ENCODE peak calls at places on chromosome 5, in nine cellular contexts. D is sigmoid colon, N is vagina, W is transverse colon, M is GM12891, A is GM12892, J is upper lobe of left lung, E is GM12878, G is spleen. U is an unnamed sample.

GRCh38 chr5:155250601-155251000 is 237.0 kb downstream of the KIF4B start:
- DNase-seq in D (no peak), N (no peak), W (no peak), M (no peak), A (no peak), J (no peak), E (no peak), G (no peak), U (no peak)

GRCh38 chr5:168449166-168449565 is 37.1 kb upstream of the RARS1 start:
- DNase-seq in D (no peak), N (no peak), W (no peak), M (no peak), A (no peak), J (no peak), E (no peak), G (no peak), U (no peak)

GRCh38 chr5:113202904-113203716 is 226.5 kb downstream of the DCP2 start:
- DNase-seq in D (peak; percentile 66), N (no peak), W (no peak), M (no peak), A (no peak), J (peak; percentile 37), E (no peak), G (no peak), U (peak; percentile 80)

GRCh38 chr5:145942202-145942601 is 5.8 kb downstream of the SH3RF2 start:
- DNase-seq in D (no peak), N (peak; percentile 25), W (no peak), M (no peak), A (no peak), J (no peak), E (no peak), G (no peak), U (no peak)

GRCh38 chr5:891117-891836 is 1.3 kb downstream of the BRD9 start:
- DNase-seq in D (peak; percentile 46), N (no peak), W (peak; percentile 31), M (no peak), A (no peak), J (peak; percentile 68), E (no peak), G (peak; percentile 75), U (peak; percentile 73)

GRCh38 chr5:109410389-109411174 is 808 bp upstream of the PJA2 start:
- DNase-seq in D (peak; percentile 89), N (peak; percentile 92), W (peak; percentile 87), M (no peak), A (no peak), J (no peak), E (no peak), G (peak; percentile 93), U (peak; percentile 88)

GRCh38 chr5:32138839-32139493 is 35.2 kb downstream of the GOLPH3 start:
- DNase-seq in D (no peak), N (no peak), W (no peak), M (no peak), A (no peak), J (no peak), E (no peak), G (no peak), U (no peak)

GRCh38 chr5:57066921-57067914 is 106.6 kb upstream of the GPBP1 start:
- DNase-seq in D (no peak), N (no peak), W (no peak), M (no peak), A (no peak), J (no peak), E (no peak), G (no peak), U (no peak)

GRCh38 chr5:97009212-97009898 is 73.5 kb downstream of the LNPEP start:
- DNase-seq in D (no peak), N (no peak), W (no peak), M (no peak), A (peak; percentile 4), J (no peak), E (peak; percentile 19), G (no peak), U (no peak)

GRCh38 chr5:10424124-10424731 is 17.5 kb upstream of the ROPN1L start:
- DNase-seq in D (no peak), N (no peak), W (no peak), M (no peak), A (no peak), J (no peak), E (no peak), G (no peak), U (no peak)

GRCh38 chr5:116621599-116621998 is 47.0 kb upstream of the SEMA6A start:
- DNase-seq in D (no peak), N (no peak), W (no peak), M (no peak), A (no peak), J (no peak), E (no peak), G (no peak), U (no peak)

GRCh38 chr5:147223951-147224791 is 10.7 kb upstream of the STK32A start:
- DNase-seq in D (peak; percentile 66), N (no peak), W (peak; percentile 16), M (no peak), A (no peak), J (no peak), E (no peak), G (no peak), U (no peak)

GRCh38 chr5:17123010-17123409 is 94.4 kb upstream of the BASP1 start:
- DNase-seq in D (no peak), N (no peak), W (no peak), M (no peak), A (no peak), J (no peak), E (no peak), G (no peak), U (no peak)

DNA sequence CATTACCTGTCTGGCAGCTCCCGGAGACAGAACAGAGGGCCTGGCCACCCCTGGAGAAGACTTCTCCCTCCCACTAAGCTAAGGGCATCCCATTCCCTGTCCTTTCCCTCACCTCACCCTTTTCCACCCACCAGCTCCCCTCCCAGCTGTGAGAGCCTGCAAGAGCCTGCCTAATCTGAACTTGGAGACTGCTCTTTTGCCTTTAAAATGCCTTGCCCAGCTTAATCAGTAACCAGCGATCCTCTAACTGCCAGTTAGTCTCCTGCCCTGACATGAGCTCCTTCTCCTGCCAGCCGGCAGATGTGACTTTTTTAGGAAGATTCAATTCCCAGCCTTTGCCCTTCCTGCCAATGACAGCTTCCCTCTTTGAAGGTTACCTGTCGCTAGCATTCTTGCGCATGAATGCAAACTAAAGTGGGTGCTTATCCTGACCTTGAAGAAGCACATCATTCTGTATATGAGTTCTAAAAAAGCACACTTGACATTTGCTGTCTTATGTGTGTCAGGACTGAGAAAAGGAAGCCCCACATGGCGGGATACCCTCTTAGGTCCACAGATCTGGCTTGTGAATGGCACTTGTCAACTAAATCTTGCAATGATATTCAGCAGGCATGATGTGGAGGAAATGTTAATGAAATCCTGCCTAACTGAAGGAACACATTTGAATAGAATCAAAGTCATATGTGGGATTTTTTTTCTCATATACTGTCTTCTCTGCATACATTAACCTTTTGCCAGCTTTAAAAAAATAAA is 411.2 kb upstream of the SLC30A5 start:
- DNase-seq in D (no peak), N (no peak), W (peak; percentile 33), M (no peak), A (no peak), J (no peak), E (no peak), G (no peak), U (no peak)
- TF ChIP-seq POLR2AphosphoS5 in D (no peak), N (no peak), W (no peak), M (no peak), A (no peak), J (no peak), E (no peak), G (no peak), U (no peak)

GRCh38 chr5:71455427-71456361 is at the start of gene BDP1:
- DNase-seq in D (peak; percentile 97), N (peak; percentile 94), W (peak; percentile 98), M (peak; percentile 79), A (peak; percentile 68), J (peak; percentile 99), E (peak; percentile 77), G (peak; percentile 98), U (peak; percentile 96)
- TF ChIP-seq POLR2A in D (peak; percentile 40), N (no peak), W (peak; percentile 81), M (peak; percentile 73), A (peak; percentile 76), J (no peak), E (peak; percentile 88), G (peak; percentile 64), U (no peak)

GRCh38 chr5:140590861-140591260 is 26.2 kb downstream of the SLC35A4 start:
- DNase-seq in D (no peak), N (no peak), W (no peak), M (no peak), A (no peak), J (no peak), E (no peak), G (no peak), U (no peak)
- TF ChIP-seq POLR2AphosphoS5 in D (no peak), N (no peak), W (no peak), M (no peak), A (no peak), J (no peak), E (no peak), G (no peak), U (no peak)

GRCh38 chr5:119355244-119355635 is 579 bp upstream of the TNFAIP8 start:
- DNase-seq in D (no peak), N (no peak), W (no peak), M (no peak), A (no peak), J (no peak), E (no peak), G (peak; percentile 79), U (no peak)

GRCh38 chr5:119355636-119356383 is at the start of gene TNFAIP8:
- DNase-seq in D (peak; percentile 77), N (no peak), W (peak; percentile 59), M (no peak), A (peak; percentile 47), J (peak; percentile 92), E (no peak), G (peak; percentile 90), U (no peak)

GRCh38 chr5:119353213-119353612 is 2.6 kb upstream of the TNFAIP8 start:
- DNase-seq in D (no peak), N (no peak), W (no peak), M (no peak), A (no peak), J (no peak), E (no peak), G (no peak), U (no peak)

GRCh38 chr5:119353686-119354366 is 2.0 kb upstream of the TNFAIP8 start:
- DNase-seq in D (no peak), N (no peak), W (no peak), M (no peak), A (no peak), J (no peak), E (peak; percentile 72), G (no peak), U (no peak)

DNA sequence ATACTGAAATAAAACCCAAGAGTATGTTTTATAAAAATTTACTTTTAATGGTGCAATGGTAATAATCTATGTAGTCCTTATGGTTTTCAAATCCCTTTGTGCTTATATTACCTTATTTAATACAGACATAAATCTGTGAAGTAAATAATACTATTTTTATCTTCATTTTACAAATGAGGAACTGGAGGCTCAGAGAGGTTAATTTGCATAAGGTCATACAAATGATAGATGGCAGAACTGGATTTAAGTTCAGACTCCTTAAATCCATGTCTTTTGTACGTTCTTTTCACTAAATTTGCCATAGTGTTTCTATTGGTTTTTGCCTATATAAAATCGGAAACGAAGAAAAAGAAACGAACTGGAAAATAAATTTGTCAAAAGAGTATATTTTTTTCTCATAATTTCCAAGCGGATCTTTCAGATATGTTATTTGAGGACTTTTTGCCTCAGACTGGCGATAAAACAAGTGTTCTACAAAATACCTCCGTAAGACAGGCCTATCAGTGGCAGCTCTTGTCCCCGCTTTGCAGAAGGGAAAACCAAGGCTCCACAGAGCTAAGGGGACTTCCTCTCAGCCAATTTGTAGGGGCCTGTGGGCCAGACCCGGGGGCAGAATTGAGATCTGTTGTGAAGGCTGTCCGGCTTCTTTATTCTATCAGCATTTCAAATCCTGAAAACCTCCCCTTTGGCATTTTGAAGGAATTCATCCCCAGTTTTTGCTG is 1.1 kb upstream of the TNFAIP8 start:
- DNase-seq in D (no peak), N (no peak), W (no peak), M (no peak), A (no peak), J (no peak), E (no peak), G (no peak), U (no peak)
- TF ChIP-seq POLR2A in D (no peak), N (no peak), W (no peak), M (no peak), A (no peak), J (no peak), E (no peak), G (no peak), U (no peak)